ENCODE peak calls at places on chromosome 7, in eight cellular contexts. T, M, C, X, A, F, D and Q are unnamed samples.

GRCh38 chr7:108454674-108455523 is 1.3 kb downstream of the NRCAM start:
- DNase-seq in A (peak; percentile 84), T (no peak), M (no peak), F (no peak), X (peak; percentile 37), C (no peak), D (no peak), Q (no peak)

GRCh38 chr7:155918720-155919399 is 106.6 kb upstream of the SHH start:
- DNase-seq in M (peak; percentile 91), D (peak; percentile 90), X (peak; percentile 70), F (no peak), C (no peak), A (no peak), T (no peak), Q (peak; percentile 66)

GRCh38 chr7:79459381-79459780 is 5.9 kb upstream of the MAGI2 start:
- DNase-seq in A (no peak), X (peak; percentile 86), T (no peak), D (no peak), F (no peak), C (no peak), M (no peak), Q (no peak)

GRCh38 chr7:156460861-156461632 is 179.5 kb upstream of the RNF32 start:
- DNase-seq in F (no peak), M (no peak), D (no peak), T (no peak), C (peak; percentile 44), A (no peak), X (no peak), Q (no peak)

GRCh38 chr7:92837214-92837749 is 909 bp upstream of the CDK6 start:
- DNase-seq in F (no peak), A (no peak), X (peak; percentile 45), C (no peak), D (no peak), T (no peak), M (no peak), Q (no peak)

GRCh38 chr7:12357508-12357907 is 46.2 kb downstream of the VWDE start:
- DNase-seq in F (no peak), M (no peak), X (no peak), C (no peak), D (no peak), T (no peak), A (no peak), Q (no peak)

GRCh38 chr7:111329367-111330234 is 232.7 kb downstream of the IMMP2L start:
- DNase-seq in T (no peak), D (no peak), M (no peak), C (no peak), F (no peak), A (no peak), X (peak; percentile 48), Q (no peak)

GRCh38 chr7:44521347-44522095 is 19.6 kb downstream of the NPC1L1 start:
- DNase-seq in C (no peak), D (no peak), A (no peak), F (no peak), X (no peak), T (no peak), M (no peak), Q (no peak)

GRCh38 chr7:18004372-18004771 is 23.3 kb downstream of the PRPS1L1 start:
- DNase-seq in C (no peak), A (no peak), M (no peak), F (no peak), D (no peak), X (peak; percentile 10), T (no peak), Q (no peak)

GRCh38 chr7:149459540-149460433 is 1.1 kb downstream of the ZNF777 start:
- DNase-seq in X (no peak), F (no peak), M (peak; percentile 8), C (no peak), T (peak; percentile 7), D (no peak), A (no peak), Q (no peak)

GRCh38 chr7:157795199-157795598 is 458.4 kb downstream of the DNAJB6 start:
- DNase-seq in T (no peak), X (no peak), A (no peak), F (no peak), D (no peak), M (no peak), C (no peak), Q (no peak)

GRCh38 chr7:126715076-126715475 is 537.7 kb downstream of the GRM8 start:
- DNase-seq in D (no peak), F (no peak), A (no peak), C (no peak), T (no peak), X (no peak), M (no peak), Q (no peak)

GRCh38 chr7:75687246-75688088 is 51.3 kb downstream of the HIP1 start:
- DNase-seq in C (peak; percentile 62), M (no peak), X (no peak), A (no peak), D (no peak), T (no peak), F (no peak), Q (no peak)

GRCh38 chr7:111639894-111640293 is 77.6 kb upstream of the IMMP2L start:
- DNase-seq in X (peak; percentile 94), C (no peak), F (no peak), T (no peak), A (no peak), M (no peak), D (no peak), Q (no peak)